ENCODE peak calls at places on chromosome 22, in nine cellular contexts. R is neural crest cell, T is brain microvascular endothelial cell, W is activated B cell treated with CpG ODN at 0.5 μM for 24 hours, M is psoas muscle, A is thoracic aorta, K is fibroblast of lung, E is tibial nerve, G is A549. H is an unnamed sample.
A peak's percentile ranks its signal among the peaks of the same experiment; 100 is the strongest.

GRCh38 chr22:31049815-31050420 is 31.2 kb upstream of the SMTN start:
- DNase-seq in E (no peak), R (no peak), G (no peak), T (no peak), A (no peak), W (no peak), K (no peak), M (no peak), H (no peak)

GRCh38 chr22:21567456-21568206 is at the start of gene UBE2L3:
- DNase-seq in K (peak; percentile 79), R (peak; percentile 78), G (peak; percentile 83), M (peak; percentile 91), T (peak; percentile 69), E (peak; percentile 59), A (peak; percentile 56), W (peak; percentile 86), H (peak; percentile 96)

GRCh38 chr22:31944700-31945477 is 554 bp downstream of the YWHAH start:
- DNase-seq in E (peak; percentile 33), W (no peak), A (no peak), T (no peak), G (no peak), R (peak; percentile 36), M (peak; percentile 80), K (no peak), H (peak; percentile 50)

GRCh38 chr22:18028817-18029527 is 4.6 kb upstream of the MICAL3 start:
- DNase-seq in R (no peak), K (no peak), E (no peak), W (no peak), A (no peak), G (no peak), M (peak; percentile 64), T (no peak), H (no peak)

GRCh38 chr22:22578702-22579424 is 19.8 kb upstream of the PRAME start:
- DNase-seq in T (peak; percentile 70), G (peak; percentile 4), A (no peak), R (no peak), E (peak; percentile 52), M (no peak), K (peak; percentile 22), W (no peak), H (no peak)

GRCh38 chr22:49994361-49995058 is 18.1 kb downstream of the IL17REL start:
- DNase-seq in W (no peak), R (no peak), G (no peak), E (no peak), A (no peak), K (no peak), M (no peak), T (no peak), H (no peak)

GRCh38 chr22:30301995-30302809 is 12.9 kb upstream of the CASTOR1 start:
- DNase-seq in W (peak; percentile 49), G (no peak), E (no peak), R (no peak), M (peak; percentile 70), T (no peak), K (peak; percentile 73), A (no peak), H (peak; percentile 82)

GRCh38 chr22:50302041-50302541 is 5.4 kb downstream of the PLXNB2 start:
- DNase-seq in R (no peak), W (no peak), E (no peak), K (no peak), T (no peak), G (no peak), A (no peak), M (no peak), H (peak; percentile 70)

GRCh38 chr22:26068571-26068970 is 100.7 kb upstream of the SEZ6L start:
- DNase-seq in T (no peak), M (no peak), A (no peak), E (no peak), K (no peak), G (no peak), W (no peak), R (no peak), H (no peak)

GRCh38 chr22:32754413-32755041 is 47.0 kb upstream of the TIMP3 start:
- DNase-seq in E (no peak), A (no peak), M (peak; percentile 75), K (peak; percentile 50), T (peak; percentile 46), R (no peak), W (no peak), G (peak; percentile 33), H (no peak)

GRCh38 chr22:27682438-27682837 is 119.1 kb downstream of the MN1 start:
- DNase-seq in G (no peak), K (no peak), E (no peak), R (peak; percentile 40), T (no peak), A (no peak), M (no peak), W (no peak), H (no peak)

GRCh38 chr22:20386972-20387371 is 7.0 kb upstream of the ZNF74 start:
- DNase-seq in E (no peak), A (no peak), G (no peak), R (no peak), K (no peak), T (no peak), M (no peak), W (no peak), H (no peak)

GRCh38 chr22:43882122-43882767 is 9.6 kb downstream of the PNPLA5 start:
- DNase-seq in K (no peak), M (peak; percentile 8), T (no peak), W (no peak), A (no peak), R (no peak), G (no peak), E (no peak), H (no peak)

GRCh38 chr22:26767351-26767970 is 110.1 kb downstream of the MIAT start:
- DNase-seq in A (no peak), M (no peak), R (no peak), K (peak; percentile 55), W (no peak), T (no peak), E (no peak), G (no peak), H (no peak)

GRCh38 chr22:48678171-48679135 is 1149.2 kb downstream of the BRD1 start:
- DNase-seq in K (no peak), G (no peak), A (no peak), M (peak; percentile 26), R (no peak), W (no peak), E (no peak), T (no peak), H (peak; percentile 63)

GRCh38 chr22:48391820-48392219 is 1435.9 kb downstream of the BRD1 start:
- DNase-seq in R (no peak), G (no peak), K (no peak), T (no peak), W (no peak), E (no peak), M (no peak), A (no peak), H (no peak)

GRCh38 chr22:40889116-40889515 is 27.2 kb upstream of the DNAJB7 start:
- DNase-seq in E (no peak), K (no peak), R (no peak), A (no peak), G (no peak), W (no peak), T (no peak), M (no peak), H (no peak)

GRCh38 chr22:40894417-40894816 is 32.5 kb upstream of the DNAJB7 start:
- DNase-seq in G (no peak), E (no peak), M (no peak), R (no peak), T (no peak), K (no peak), A (no peak), W (no peak), H (no peak)

GRCh38 chr22:40890881-40891280 is 29.0 kb upstream of the DNAJB7 start:
- DNase-seq in E (no peak), M (no peak), K (peak; percentile 2), R (no peak), A (no peak), T (no peak), W (no peak), G (no peak), H (no peak)
- TF ChIP-seq CTCF in E (no peak), M (no peak), K (no peak), R (no peak), A (no peak), T (no peak), W (no peak), G (no peak), H (no peak)

DNA sequence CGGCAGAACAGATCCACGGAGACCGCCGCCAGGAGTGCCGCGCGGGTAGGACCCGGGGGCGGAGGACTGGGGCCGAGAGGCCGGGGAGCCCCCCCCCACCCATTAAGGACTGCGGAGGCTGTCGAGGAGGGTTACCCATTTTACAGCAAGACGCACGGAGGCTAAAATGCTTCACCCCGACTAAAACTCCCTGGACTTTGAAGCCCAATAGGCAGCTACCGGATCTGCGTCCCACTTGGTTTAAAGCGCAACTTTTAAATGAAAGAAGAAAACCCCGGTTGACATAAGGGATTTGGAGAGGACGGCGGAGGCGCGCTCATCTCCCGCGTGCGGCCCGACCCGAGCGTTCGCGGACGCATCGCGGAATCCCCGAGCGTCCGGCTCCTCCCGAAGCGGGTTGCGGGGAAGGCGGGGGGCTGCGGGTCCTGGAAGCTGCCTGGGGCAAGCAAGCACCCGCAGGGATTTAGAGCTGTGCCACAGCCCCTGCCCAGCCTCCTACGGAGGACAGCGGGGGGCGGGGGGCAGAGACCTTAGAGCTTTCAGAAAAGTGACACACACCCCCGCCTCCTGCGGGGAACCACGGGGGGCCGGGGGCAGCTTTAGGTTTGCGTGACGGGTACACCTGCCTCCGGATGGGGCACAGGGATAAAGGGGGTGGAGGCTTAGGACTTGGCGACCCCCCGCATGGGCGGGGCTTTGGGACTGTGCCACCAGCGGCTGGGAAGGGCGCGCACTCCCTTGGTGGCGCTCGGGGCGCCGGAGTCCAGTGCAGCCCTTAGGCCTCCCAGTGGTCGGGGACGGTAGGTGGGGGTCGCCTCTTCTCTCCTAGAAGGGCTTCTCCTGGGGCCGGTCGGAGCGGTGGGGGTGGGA is 761 bp upstream of the CELSR1 start:
- DNase-seq in A (no peak), T (peak; percentile 34), W (no peak), K (peak; percentile 65), R (peak; percentile 49), M (peak; percentile 48), E (no peak), G (peak; percentile 70), H (peak; percentile 89)
- TF ChIP-seq CTCF in A (no peak), T (peak; percentile 57), W (no peak), K (no peak), R (peak; percentile 60), M (no peak), E (no peak), G (peak; percentile 19), H (peak; percentile 20)

GRCh38 chr22:37148031-37148651 is 1.6 kb downstream of the IL2RB start:
- DNase-seq in G (no peak), A (no peak), W (no peak), R (no peak), K (no peak), E (no peak), T (no peak), M (no peak), H (no peak)
- TF ChIP-seq CTCF in G (no peak), A (no peak), W (no peak), R (no peak), K (no peak), E (no peak), T (no peak), M (no peak), H (no peak)

GRCh38 chr22:39216143-39216490 is 28.7 kb downstream of the PDGFB start:
- DNase-seq in G (no peak), K (no peak), W (no peak), E (no peak), M (no peak), T (no peak), A (no peak), R (no peak), H (no peak)
- TF ChIP-seq CTCF in G (no peak), K (no peak), W (no peak), E (no peak), M (no peak), T (no peak), A (no peak), R (peak; percentile 8), H (no peak)

GRCh38 chr22:45832180-45832579 is 144.8 kb downstream of the WNT7B start:
- DNase-seq in E (no peak), A (no peak), T (no peak), W (no peak), K (no peak), R (no peak), G (no peak), M (no peak), H (no peak)
- TF ChIP-seq CTCF in E (no peak), A (no peak), T (peak; percentile 38), W (no peak), K (no peak), R (peak; percentile 21), G (no peak), M (no peak), H (no peak)